ENCODE peak calls at places on chromosomes 6 and 20, in seven cellular contexts. M is dorsolateral prefrontal cortex, U is pancreas, N is SJSA1, A is fibroblast of mammary gland, V is caudate nucleus, X is HS-27A. Y is an unnamed sample.
A peak's percentile ranks its signal among the peaks of the same experiment; 100 is the strongest.

GRCh38 chr20:998431-998830 is 3.7 kb downstream of the RSPO4 start:
- DNase-seq in U (no peak), A (no peak), M (no peak), V (no peak), N (no peak), X (no peak), Y (no peak)

GRCh38 chr6:4253604-4254211 is 118.3 kb upstream of the ECI2 start:
- DNase-seq in U (peak; percentile 12), N (peak; percentile 21), A (peak; percentile 70), X (peak; percentile 4), V (no peak), M (no peak), Y (peak; percentile 7)

GRCh38 chr20:37233471-37234253 is 28.0 kb downstream of the GHRH start:
- DNase-seq in M (no peak), V (no peak), U (no peak), X (no peak), A (no peak), N (no peak), Y (no peak)

GRCh38 chr20:47274449-47275108 is 81.9 kb downstream of the ZMYND8 start:
- DNase-seq in N (peak; percentile 93), U (no peak), V (no peak), X (peak; percentile 79), A (peak; percentile 98), M (no peak), Y (no peak)

GRCh38 chr20:46255440-46256104 is 52.7 kb downstream of the CDH22 start:
- DNase-seq in U (peak; percentile 76), V (no peak), M (peak; percentile 60), X (peak; percentile 14), N (peak; percentile 1), A (peak; percentile 16), Y (peak; percentile 39)

GRCh38 chr6:127192911-127193503 is 73.7 kb upstream of the RNF146 start:
- DNase-seq in M (no peak), A (peak; percentile 82), V (no peak), N (no peak), X (no peak), U (no peak), Y (no peak)

GRCh38 chr6:88492824-88493223 is 326.7 kb upstream of the CNR1 start:
- DNase-seq in A (peak; percentile 79), N (no peak), X (no peak), V (no peak), U (no peak), M (no peak), Y (no peak)

GRCh38 chr6:141260627-141261015 is 872.1 kb upstream of the GJE1 start:
- DNase-seq in V (no peak), N (no peak), A (no peak), X (no peak), M (no peak), U (no peak), Y (no peak)

GRCh38 chr6:153099636-153100035 is 31.4 kb downstream of the RGS17 start:
- DNase-seq in M (no peak), U (no peak), V (no peak), X (no peak), N (no peak), A (no peak), Y (no peak)

GRCh38 chr20:8144282-8145245 is 12.5 kb downstream of the PLCB1 start:
- DNase-seq in X (peak; percentile 87), M (no peak), V (no peak), U (no peak), N (no peak), A (peak; percentile 90), Y (no peak)

GRCh38 chr6:134698228-134698627 is 251.7 kb downstream of the ALDH8A1 start:
- DNase-seq in M (no peak), U (no peak), X (no peak), A (peak; percentile 66), V (no peak), N (no peak), Y (no peak)

GRCh38 chr6:35719830-35720733 is 16.8 kb upstream of the ARMC12 start:
- DNase-seq in X (no peak), M (no peak), U (no peak), V (no peak), N (no peak), A (no peak), Y (peak; percentile 56)